ENCODE peak calls at places on chromosome 13, in nine cellular contexts. One of them, this sample, is unnamed.

GRCh38 chr13:51739403-51740112 is 64.4 kb downstream of the DHRS12 start:
- DNase-seq in naive thymus-derived CD4-positive, alpha-beta T cell: no peak
- DNase-seq in esophagus squamous epithelium: no peak
- DNase-seq in CD4-positive, CD25-positive, alpha-beta regulatory T cell: no peak
- DNase-seq in lower lobe of right lung: no peak
- DNase-seq in effector memory CD4-positive, alpha-beta T cell: no peak
- DNase-seq in A549: no peak
- DNase-seq in GM23338: no peak
- DNase-seq in gastrocnemius medialis: peak
- DNase-seq in this sample: no peak

GRCh38 chr13:22080832-22081231 is 410.0 kb downstream of the FGF9 start:
- DNase-seq in A549: no peak
- DNase-seq in GM23338: peak
- DNase-seq in esophagus squamous epithelium: no peak
- DNase-seq in lower lobe of right lung: no peak
- DNase-seq in CD4-positive, CD25-positive, alpha-beta regulatory T cell: no peak
- DNase-seq in gastrocnemius medialis: no peak
- DNase-seq in effector memory CD4-positive, alpha-beta T cell: no peak
- DNase-seq in naive thymus-derived CD4-positive, alpha-beta T cell: no peak
- DNase-seq in this sample: no peak

GRCh38 chr13:46184277-46184699 is 2.3 kb upstream of the LCP1 start:
- DNase-seq in esophagus squamous epithelium: no peak
- DNase-seq in gastrocnemius medialis: no peak
- DNase-seq in CD4-positive, CD25-positive, alpha-beta regulatory T cell: peak
- DNase-seq in lower lobe of right lung: peak
- DNase-seq in GM23338: peak
- DNase-seq in naive thymus-derived CD4-positive, alpha-beta T cell: peak
- DNase-seq in A549: peak
- DNase-seq in effector memory CD4-positive, alpha-beta T cell: peak
- DNase-seq in this sample: peak

GRCh38 chr13:44300895-44301638 is 72.6 kb upstream of the SERP2 start:
- DNase-seq in CD4-positive, CD25-positive, alpha-beta regulatory T cell: peak
- DNase-seq in esophagus squamous epithelium: no peak
- DNase-seq in lower lobe of right lung: no peak
- DNase-seq in A549: peak
- DNase-seq in gastrocnemius medialis: peak
- DNase-seq in GM23338: no peak
- DNase-seq in effector memory CD4-positive, alpha-beta T cell: no peak
- DNase-seq in naive thymus-derived CD4-positive, alpha-beta T cell: no peak
- DNase-seq in this sample: no peak

GRCh38 chr13:99656843-99657506 is 155.7 kb downstream of the TM9SF2 start:
- DNase-seq in esophagus squamous epithelium: no peak
- DNase-seq in A549: peak
- DNase-seq in CD4-positive, CD25-positive, alpha-beta regulatory T cell: peak
- DNase-seq in effector memory CD4-positive, alpha-beta T cell: no peak
- DNase-seq in naive thymus-derived CD4-positive, alpha-beta T cell: peak
- DNase-seq in gastrocnemius medialis: no peak
- DNase-seq in lower lobe of right lung: no peak
- DNase-seq in GM23338: no peak
- DNase-seq in this sample: peak

GRCh38 chr13:77701305-77701704 is 3.8 kb downstream of the SLAIN1 start:
- DNase-seq in effector memory CD4-positive, alpha-beta T cell: no peak
- DNase-seq in A549: no peak
- DNase-seq in gastrocnemius medialis: no peak
- DNase-seq in naive thymus-derived CD4-positive, alpha-beta T cell: no peak
- DNase-seq in esophagus squamous epithelium: no peak
- DNase-seq in lower lobe of right lung: no peak
- DNase-seq in GM23338: no peak
- DNase-seq in CD4-positive, CD25-positive, alpha-beta regulatory T cell: no peak
- DNase-seq in this sample: no peak

GRCh38 chr13:104779311-104779710 is 1713.1 kb upstream of the SLC10A2 start:
- DNase-seq in lower lobe of right lung: no peak
- DNase-seq in esophagus squamous epithelium: no peak
- DNase-seq in CD4-positive, CD25-positive, alpha-beta regulatory T cell: no peak
- DNase-seq in gastrocnemius medialis: no peak
- DNase-seq in GM23338: peak
- DNase-seq in naive thymus-derived CD4-positive, alpha-beta T cell: no peak
- DNase-seq in effector memory CD4-positive, alpha-beta T cell: no peak
- DNase-seq in A549: no peak
- DNase-seq in this sample: no peak

GRCh38 chr13:44084146-44084545 is 204.4 kb downstream of the LACC1 start:
- DNase-seq in naive thymus-derived CD4-positive, alpha-beta T cell: no peak
- DNase-seq in A549: no peak
- DNase-seq in CD4-positive, CD25-positive, alpha-beta regulatory T cell: no peak
- DNase-seq in GM23338: no peak
- DNase-seq in effector memory CD4-positive, alpha-beta T cell: no peak
- DNase-seq in esophagus squamous epithelium: no peak
- DNase-seq in lower lobe of right lung: no peak
- DNase-seq in gastrocnemius medialis: no peak
- DNase-seq in this sample: no peak

GRCh38 chr13:112879283-112879833 is 89.7 kb upstream of the MCF2L start:
- DNase-seq in A549: no peak
- DNase-seq in CD4-positive, CD25-positive, alpha-beta regulatory T cell: no peak
- DNase-seq in gastrocnemius medialis: no peak
- DNase-seq in effector memory CD4-positive, alpha-beta T cell: no peak
- DNase-seq in esophagus squamous epithelium: no peak
- DNase-seq in GM23338: no peak
- DNase-seq in naive thymus-derived CD4-positive, alpha-beta T cell: no peak
- DNase-seq in lower lobe of right lung: peak
- DNase-seq in this sample: no peak

GRCh38 chr13:109874921-109875454 is 88.6 kb upstream of the IRS2 start:
- DNase-seq in A549: no peak
- DNase-seq in CD4-positive, CD25-positive, alpha-beta regulatory T cell: peak
- DNase-seq in gastrocnemius medialis: no peak
- DNase-seq in lower lobe of right lung: no peak
- DNase-seq in GM23338: no peak
- DNase-seq in esophagus squamous epithelium: no peak
- DNase-seq in effector memory CD4-positive, alpha-beta T cell: no peak
- DNase-seq in naive thymus-derived CD4-positive, alpha-beta T cell: no peak
- DNase-seq in this sample: no peak

GRCh38 chr13:94195715-94196114 is 283.8 kb downstream of the DCT start:
- DNase-seq in gastrocnemius medialis: no peak
- DNase-seq in naive thymus-derived CD4-positive, alpha-beta T cell: no peak
- DNase-seq in lower lobe of right lung: no peak
- DNase-seq in CD4-positive, CD25-positive, alpha-beta regulatory T cell: no peak
- DNase-seq in effector memory CD4-positive, alpha-beta T cell: no peak
- DNase-seq in GM23338: no peak
- DNase-seq in esophagus squamous epithelium: no peak
- DNase-seq in A549: no peak
- DNase-seq in this sample: no peak

GRCh38 chr13:113406321-113407102 is 42.6 kb upstream of the GRTP1 start:
- DNase-seq in A549: no peak
- DNase-seq in gastrocnemius medialis: peak
- DNase-seq in GM23338: no peak
- DNase-seq in naive thymus-derived CD4-positive, alpha-beta T cell: no peak
- DNase-seq in esophagus squamous epithelium: no peak
- DNase-seq in CD4-positive, CD25-positive, alpha-beta regulatory T cell: no peak
- DNase-seq in lower lobe of right lung: no peak
- DNase-seq in effector memory CD4-positive, alpha-beta T cell: no peak
- DNase-seq in this sample: no peak

GRCh38 chr13:84126671-84127171 is 244.4 kb upstream of the SLITRK1 start:
- DNase-seq in esophagus squamous epithelium: no peak
- DNase-seq in effector memory CD4-positive, alpha-beta T cell: no peak
- DNase-seq in GM23338: no peak
- DNase-seq in naive thymus-derived CD4-positive, alpha-beta T cell: no peak
- DNase-seq in gastrocnemius medialis: no peak
- DNase-seq in CD4-positive, CD25-positive, alpha-beta regulatory T cell: no peak
- DNase-seq in lower lobe of right lung: no peak
- DNase-seq in A549: no peak
- DNase-seq in this sample: no peak

GRCh38 chr13:41699759-41700158 is 242.4 kb downstream of the RGCC start:
- DNase-seq in gastrocnemius medialis: no peak
- DNase-seq in lower lobe of right lung: no peak
- DNase-seq in GM23338: no peak
- DNase-seq in naive thymus-derived CD4-positive, alpha-beta T cell: no peak
- DNase-seq in A549: no peak
- DNase-seq in esophagus squamous epithelium: no peak
- DNase-seq in CD4-positive, CD25-positive, alpha-beta regulatory T cell: no peak
- DNase-seq in effector memory CD4-positive, alpha-beta T cell: no peak
- DNase-seq in this sample: no peak

GRCh38 chr13:110784748-110785147 is 71.2 kb downstream of the ING1 start:
- DNase-seq in naive thymus-derived CD4-positive, alpha-beta T cell: no peak
- DNase-seq in GM23338: no peak
- DNase-seq in lower lobe of right lung: no peak
- DNase-seq in A549: no peak
- DNase-seq in esophagus squamous epithelium: no peak
- DNase-seq in effector memory CD4-positive, alpha-beta T cell: no peak
- DNase-seq in CD4-positive, CD25-positive, alpha-beta regulatory T cell: no peak
- DNase-seq in gastrocnemius medialis: no peak
- DNase-seq in this sample: no peak

GRCh38 chr13:109938255-109938936 is 152.0 kb upstream of the IRS2 start:
- DNase-seq in CD4-positive, CD25-positive, alpha-beta regulatory T cell: no peak
- DNase-seq in esophagus squamous epithelium: no peak
- DNase-seq in lower lobe of right lung: no peak
- DNase-seq in naive thymus-derived CD4-positive, alpha-beta T cell: no peak
- DNase-seq in gastrocnemius medialis: peak
- DNase-seq in GM23338: no peak
- DNase-seq in effector memory CD4-positive, alpha-beta T cell: no peak
- DNase-seq in A549: no peak
- DNase-seq in this sample: no peak

GRCh38 chr13:31209172-31209818 is 9.5 kb downstream of the B3GLCT start:
- DNase-seq in A549: no peak
- DNase-seq in lower lobe of right lung: no peak
- DNase-seq in CD4-positive, CD25-positive, alpha-beta regulatory T cell: no peak
- DNase-seq in gastrocnemius medialis: peak
- DNase-seq in esophagus squamous epithelium: no peak
- DNase-seq in naive thymus-derived CD4-positive, alpha-beta T cell: no peak
- DNase-seq in effector memory CD4-positive, alpha-beta T cell: peak
- DNase-seq in GM23338: peak
- DNase-seq in this sample: peak

GRCh38 chr13:31731923-31732322 is 7.4 kb upstream of the RXFP2 start:
- DNase-seq in CD4-positive, CD25-positive, alpha-beta regulatory T cell: no peak
- DNase-seq in effector memory CD4-positive, alpha-beta T cell: no peak
- DNase-seq in GM23338: no peak
- DNase-seq in esophagus squamous epithelium: no peak
- DNase-seq in lower lobe of right lung: no peak
- DNase-seq in A549: no peak
- DNase-seq in gastrocnemius medialis: no peak
- DNase-seq in naive thymus-derived CD4-positive, alpha-beta T cell: no peak
- DNase-seq in this sample: no peak

DNA sequence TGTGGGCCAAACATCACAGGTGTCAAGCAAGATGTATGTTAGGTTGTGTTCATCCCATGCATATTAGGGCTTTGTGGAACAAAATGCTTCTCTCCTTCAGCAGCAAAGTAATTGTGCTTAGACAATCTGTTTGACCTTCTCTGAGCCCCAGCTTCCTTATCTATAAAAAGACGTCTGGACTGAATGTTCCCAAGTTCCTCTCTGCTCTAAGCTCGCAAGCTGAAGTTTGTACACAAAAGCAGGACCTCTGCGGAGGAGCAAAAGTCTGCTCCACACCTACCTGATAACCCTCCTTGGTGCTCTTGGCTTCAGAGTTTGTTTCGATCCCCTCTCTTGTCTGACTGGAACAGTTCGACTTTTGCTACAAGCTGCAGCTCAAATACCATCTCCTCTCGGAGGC is 95.7 kb upstream of the UBL3 start:
- DNase-seq in CD4-positive, CD25-positive, alpha-beta regulatory T cell: no peak
- DNase-seq in lower lobe of right lung: no peak
- DNase-seq in effector memory CD4-positive, alpha-beta T cell: no peak
- DNase-seq in GM23338: no peak
- DNase-seq in esophagus squamous epithelium: no peak
- DNase-seq in naive thymus-derived CD4-positive, alpha-beta T cell: no peak
- DNase-seq in A549: no peak
- DNase-seq in gastrocnemius medialis: no peak
- DNase-seq in this sample: no peak
- H3K27ac ChIP-seq in CD4-positive, CD25-positive, alpha-beta regulatory T cell: no peak
- H3K27ac ChIP-seq in lower lobe of right lung: no peak
- H3K27ac ChIP-seq in effector memory CD4-positive, alpha-beta T cell: no peak
- H3K27ac ChIP-seq in GM23338: no peak
- H3K27ac ChIP-seq in esophagus squamous epithelium: no peak
- H3K27ac ChIP-seq in naive thymus-derived CD4-positive, alpha-beta T cell: no peak
- H3K27ac ChIP-seq in A549: no peak
- H3K27ac ChIP-seq in gastrocnemius medialis: no peak
- H3K27ac ChIP-seq in this sample: no peak

GRCh38 chr13:33494596-33495214 is 209.2 kb upstream of the STARD13 start:
- DNase-seq in GM23338: peak
- DNase-seq in naive thymus-derived CD4-positive, alpha-beta T cell: no peak
- DNase-seq in CD4-positive, CD25-positive, alpha-beta regulatory T cell: no peak
- DNase-seq in esophagus squamous epithelium: no peak
- DNase-seq in lower lobe of right lung: no peak
- DNase-seq in A549: peak
- DNase-seq in effector memory CD4-positive, alpha-beta T cell: no peak
- DNase-seq in gastrocnemius medialis: no peak
- DNase-seq in this sample: no peak
- H3K27ac ChIP-seq in GM23338: no peak
- H3K27ac ChIP-seq in naive thymus-derived CD4-positive, alpha-beta T cell: no peak
- H3K27ac ChIP-seq in CD4-positive, CD25-positive, alpha-beta regulatory T cell: no peak
- H3K27ac ChIP-seq in esophagus squamous epithelium: peak
- H3K27ac ChIP-seq in lower lobe of right lung: peak
- H3K27ac ChIP-seq in A549: no peak
- H3K27ac ChIP-seq in effector memory CD4-positive, alpha-beta T cell: no peak
- H3K27ac ChIP-seq in gastrocnemius medialis: peak
- H3K27ac ChIP-seq in this sample: no peak

GRCh38 chr13:40447857-40448256 is 218.6 kb downstream of the FOXO1 start:
- DNase-seq in GM23338: peak
- DNase-seq in A549: no peak
- DNase-seq in naive thymus-derived CD4-positive, alpha-beta T cell: no peak
- DNase-seq in CD4-positive, CD25-positive, alpha-beta regulatory T cell: no peak
- DNase-seq in effector memory CD4-positive, alpha-beta T cell: no peak
- DNase-seq in gastrocnemius medialis: no peak
- DNase-seq in lower lobe of right lung: no peak
- DNase-seq in esophagus squamous epithelium: no peak
- DNase-seq in this sample: no peak
- H3K27ac ChIP-seq in GM23338: no peak
- H3K27ac ChIP-seq in A549: no peak
- H3K27ac ChIP-seq in naive thymus-derived CD4-positive, alpha-beta T cell: no peak
- H3K27ac ChIP-seq in CD4-positive, CD25-positive, alpha-beta regulatory T cell: no peak
- H3K27ac ChIP-seq in effector memory CD4-positive, alpha-beta T cell: no peak
- H3K27ac ChIP-seq in gastrocnemius medialis: no peak
- H3K27ac ChIP-seq in lower lobe of right lung: no peak
- H3K27ac ChIP-seq in esophagus squamous epithelium: no peak
- H3K27ac ChIP-seq in this sample: no peak

GRCh38 chr13:26618726-26619125 is 61.2 kb downstream of the WASF3 start:
- DNase-seq in esophagus squamous epithelium: no peak
- DNase-seq in CD4-positive, CD25-positive, alpha-beta regulatory T cell: no peak
- DNase-seq in gastrocnemius medialis: no peak
- DNase-seq in effector memory CD4-positive, alpha-beta T cell: no peak
- DNase-seq in naive thymus-derived CD4-positive, alpha-beta T cell: no peak
- DNase-seq in GM23338: no peak
- DNase-seq in A549: no peak
- DNase-seq in lower lobe of right lung: no peak
- DNase-seq in this sample: no peak

GRCh38 chr13:26621731-26622401 is 64.4 kb downstream of the WASF3 start:
- DNase-seq in CD4-positive, CD25-positive, alpha-beta regulatory T cell: no peak
- DNase-seq in effector memory CD4-positive, alpha-beta T cell: no peak
- DNase-seq in lower lobe of right lung: no peak
- DNase-seq in A549: no peak
- DNase-seq in naive thymus-derived CD4-positive, alpha-beta T cell: no peak
- DNase-seq in esophagus squamous epithelium: no peak
- DNase-seq in GM23338: no peak
- DNase-seq in gastrocnemius medialis: no peak
- DNase-seq in this sample: no peak

GRCh38 chr13:26619321-26619720 is 61.8 kb downstream of the WASF3 start:
- DNase-seq in lower lobe of right lung: no peak
- DNase-seq in gastrocnemius medialis: no peak
- DNase-seq in effector memory CD4-positive, alpha-beta T cell: no peak
- DNase-seq in naive thymus-derived CD4-positive, alpha-beta T cell: no peak
- DNase-seq in A549: no peak
- DNase-seq in GM23338: no peak
- DNase-seq in esophagus squamous epithelium: no peak
- DNase-seq in CD4-positive, CD25-positive, alpha-beta regulatory T cell: no peak
- DNase-seq in this sample: no peak

GRCh38 chr13:26614721-26615120 is 57.2 kb downstream of the WASF3 start:
- DNase-seq in gastrocnemius medialis: no peak
- DNase-seq in effector memory CD4-positive, alpha-beta T cell: no peak
- DNase-seq in lower lobe of right lung: no peak
- DNase-seq in esophagus squamous epithelium: no peak
- DNase-seq in A549: no peak
- DNase-seq in CD4-positive, CD25-positive, alpha-beta regulatory T cell: no peak
- DNase-seq in GM23338: no peak
- DNase-seq in naive thymus-derived CD4-positive, alpha-beta T cell: no peak
- DNase-seq in this sample: no peak

GRCh38 chr13:26616126-26616525 is 58.6 kb downstream of the WASF3 start:
- DNase-seq in A549: no peak
- DNase-seq in esophagus squamous epithelium: no peak
- DNase-seq in CD4-positive, CD25-positive, alpha-beta regulatory T cell: no peak
- DNase-seq in effector memory CD4-positive, alpha-beta T cell: no peak
- DNase-seq in lower lobe of right lung: no peak
- DNase-seq in GM23338: no peak
- DNase-seq in naive thymus-derived CD4-positive, alpha-beta T cell: no peak
- DNase-seq in gastrocnemius medialis: no peak
- DNase-seq in this sample: no peak
- H3K27ac ChIP-seq in A549: no peak
- H3K27ac ChIP-seq in esophagus squamous epithelium: no peak
- H3K27ac ChIP-seq in CD4-positive, CD25-positive, alpha-beta regulatory T cell: no peak
- H3K27ac ChIP-seq in effector memory CD4-positive, alpha-beta T cell: no peak
- H3K27ac ChIP-seq in lower lobe of right lung: no peak
- H3K27ac ChIP-seq in GM23338: no peak
- H3K27ac ChIP-seq in naive thymus-derived CD4-positive, alpha-beta T cell: no peak
- H3K27ac ChIP-seq in gastrocnemius medialis: no peak
- H3K27ac ChIP-seq in this sample: no peak